ENCODE peak calls at places on chromosomes 6 and 20, in six cellular contexts. One of them, this sample, is unnamed.

GRCh38 chr6:144439016-144439415 is 153.9 kb downstream of the UTRN start:
- DNase-seq in DND-41: no peak
- DNase-seq in IMR-90: no peak
- DNase-seq in Karpas-422: no peak
- DNase-seq in SK-N-SH: no peak
- DNase-seq in GM23338: no peak
- DNase-seq in this sample: no peak

GRCh38 chr6:155832596-155832995 is 377.0 kb upstream of the NOX3 start:
- DNase-seq in SK-N-SH: no peak
- DNase-seq in DND-41: no peak
- DNase-seq in Karpas-422: no peak
- DNase-seq in GM23338: peak; percentile 17
- DNase-seq in IMR-90: peak; percentile 90
- DNase-seq in this sample: no peak

GRCh38 chr6:165308926-165309731 is at the start of gene C6orf118:
- DNase-seq in IMR-90: peak; percentile 59
- DNase-seq in GM23338: peak; percentile 93
- DNase-seq in SK-N-SH: peak; percentile 84
- DNase-seq in Karpas-422: no peak
- DNase-seq in DND-41: peak; percentile 82
- DNase-seq in this sample: no peak

GRCh38 chr6:134146268-134147032 is 94.0 kb upstream of the SLC2A12 start:
- DNase-seq in SK-N-SH: no peak
- DNase-seq in DND-41: no peak
- DNase-seq in Karpas-422: no peak
- DNase-seq in IMR-90: no peak
- DNase-seq in GM23338: no peak
- DNase-seq in this sample: no peak

GRCh38 chr20:39993737-39994136 is 695.3 kb downstream of the MAFB start:
- DNase-seq in Karpas-422: no peak
- DNase-seq in IMR-90: no peak
- DNase-seq in SK-N-SH: no peak
- DNase-seq in DND-41: no peak
- DNase-seq in GM23338: no peak
- DNase-seq in this sample: no peak

GRCh38 chr20:24964518-24964838 is 15.4 kb downstream of the CST7 start:
- DNase-seq in DND-41: no peak
- DNase-seq in SK-N-SH: no peak
- DNase-seq in GM23338: no peak
- DNase-seq in IMR-90: no peak
- DNase-seq in Karpas-422: no peak
- DNase-seq in this sample: no peak

GRCh38 chr20:60071965-60072364 is 113.7 kb downstream of the CDH26 start:
- DNase-seq in Karpas-422: no peak
- DNase-seq in IMR-90: peak; percentile 9
- DNase-seq in DND-41: no peak
- DNase-seq in SK-N-SH: no peak
- DNase-seq in GM23338: no peak
- DNase-seq in this sample: no peak

GRCh38 chr20:49909499-49910339 is 5.6 kb downstream of the SPATA2 start:
- DNase-seq in SK-N-SH: no peak
- DNase-seq in DND-41: no peak
- DNase-seq in IMR-90: no peak
- DNase-seq in GM23338: peak; percentile 59
- DNase-seq in Karpas-422: peak; percentile 51
- DNase-seq in this sample: no peak

GRCh38 chr20:62370115-62370806 is 3.1 kb upstream of the LAMA5 start:
- DNase-seq in DND-41: no peak
- DNase-seq in GM23338: no peak
- DNase-seq in IMR-90: peak; percentile 79
- DNase-seq in SK-N-SH: no peak
- DNase-seq in Karpas-422: no peak
- DNase-seq in this sample: no peak

GRCh38 chr6:10837997-10838793 is at the start of gene MAK:
- DNase-seq in Karpas-422: peak; percentile 95
- DNase-seq in GM23338: peak; percentile 96
- DNase-seq in IMR-90: peak; percentile 67
- DNase-seq in DND-41: peak; percentile 74
- DNase-seq in SK-N-SH: peak; percentile 97
- DNase-seq in this sample: peak; percentile 91

GRCh38 chr20:35611482-35611881 is 4.1 kb upstream of the SPAG4 start:
- DNase-seq in IMR-90: no peak
- DNase-seq in DND-41: no peak
- DNase-seq in Karpas-422: no peak
- DNase-seq in GM23338: no peak
- DNase-seq in SK-N-SH: no peak
- DNase-seq in this sample: peak; percentile 97

GRCh38 chr20:24337074-24337473 is 132.4 kb upstream of the SYNDIG1 start:
- DNase-seq in GM23338: no peak
- DNase-seq in SK-N-SH: no peak
- DNase-seq in DND-41: peak; percentile 53
- DNase-seq in Karpas-422: no peak
- DNase-seq in IMR-90: peak; percentile 35
- DNase-seq in this sample: no peak

GRCh38 chr6:3996349-3996748 is 82.6 kb downstream of the FAM217A start:
- DNase-seq in DND-41: no peak
- DNase-seq in GM23338: no peak
- DNase-seq in Karpas-422: no peak
- DNase-seq in IMR-90: no peak
- DNase-seq in SK-N-SH: no peak
- DNase-seq in this sample: no peak

GRCh38 chr6:168216139-168216538 is 103.4 kb downstream of the DACT2 start:
- DNase-seq in GM23338: peak; percentile 78
- DNase-seq in IMR-90: no peak
- DNase-seq in SK-N-SH: no peak
- DNase-seq in Karpas-422: no peak
- DNase-seq in DND-41: no peak
- DNase-seq in this sample: no peak

GRCh38 chr20:31822421-31823330 is 3.5 kb downstream of the MYLK2 start:
- DNase-seq in Karpas-422: peak; percentile 84
- DNase-seq in IMR-90: peak; percentile 46
- DNase-seq in SK-N-SH: peak; percentile 94
- DNase-seq in GM23338: peak; percentile 98
- DNase-seq in DND-41: peak; percentile 73
- DNase-seq in this sample: peak; percentile 51

GRCh38 chr6:163814494-163815364 is 400.2 kb downstream of the QKI start:
- DNase-seq in DND-41: no peak
- DNase-seq in GM23338: no peak
- DNase-seq in SK-N-SH: no peak
- DNase-seq in Karpas-422: no peak
- DNase-seq in IMR-90: peak; percentile 88
- DNase-seq in this sample: no peak

GRCh38 chr6:301929-302705 is 9.8 kb downstream of the DUSP22 start:
- DNase-seq in DND-41: no peak
- DNase-seq in GM23338: no peak
- DNase-seq in IMR-90: no peak
- DNase-seq in Karpas-422: no peak
- DNase-seq in SK-N-SH: no peak
- DNase-seq in this sample: no peak

GRCh38 chr6:136548582-136549330 is 1.5 kb downstream of the MAP7 start:
- DNase-seq in DND-41: no peak
- DNase-seq in Karpas-422: no peak
- DNase-seq in SK-N-SH: no peak
- DNase-seq in IMR-90: no peak
- DNase-seq in GM23338: no peak
- DNase-seq in this sample: no peak

GRCh38 chr6:3322366-3322890 is 63.7 kb downstream of the PSMG4 start:
- DNase-seq in DND-41: no peak
- DNase-seq in Karpas-422: no peak
- DNase-seq in IMR-90: no peak
- DNase-seq in GM23338: no peak
- DNase-seq in SK-N-SH: no peak
- DNase-seq in this sample: no peak

GRCh38 chr6:36062247-36062646 is 34.6 kb downstream of the MAPK14 start:
- DNase-seq in GM23338: no peak
- DNase-seq in IMR-90: no peak
- DNase-seq in Karpas-422: no peak
- DNase-seq in DND-41: no peak
- DNase-seq in SK-N-SH: no peak
- DNase-seq in this sample: no peak
- H4K20me1 ChIP-seq in GM23338: peaks cover 10% of the 10 kb centered on the region
- H4K20me1 ChIP-seq in IMR-90: peaks cover 46% of the 10 kb centered on the region
- H4K20me1 ChIP-seq in Karpas-422: no peaks in the 10 kb centered on the region
- H4K20me1 ChIP-seq in DND-41: peaks cover 18% of the 10 kb centered on the region
- H4K20me1 ChIP-seq in SK-N-SH: peaks cover 36% of the 10 kb centered on the region
- H4K20me1 ChIP-seq in this sample: peaks cover under 1% of the 10 kb centered on the region

GRCh38 chr20:440636-441035 is 21.7 kb downstream of the TBC1D20 start:
- DNase-seq in IMR-90: peak; percentile 31
- DNase-seq in SK-N-SH: no peak
- DNase-seq in DND-41: no peak
- DNase-seq in Karpas-422: no peak
- DNase-seq in GM23338: no peak
- DNase-seq in this sample: no peak
- H4K20me1 ChIP-seq in IMR-90: peaks cover 20% of the 10 kb centered on the region
- H4K20me1 ChIP-seq in SK-N-SH: peaks cover 6% of the 10 kb centered on the region
- H4K20me1 ChIP-seq in DND-41: peaks cover 40% of the 10 kb centered on the region
- H4K20me1 ChIP-seq in Karpas-422: no peaks in the 10 kb centered on the region
- H4K20me1 ChIP-seq in GM23338: peaks cover 26% of the 10 kb centered on the region
- H4K20me1 ChIP-seq in this sample: no peaks in the 10 kb centered on the region

GRCh38 chr6:15401769-15402250 is 155.9 kb downstream of the JARID2 start:
- DNase-seq in SK-N-SH: no peak
- DNase-seq in DND-41: no peak
- DNase-seq in Karpas-422: no peak
- DNase-seq in GM23338: no peak
- DNase-seq in IMR-90: no peak
- DNase-seq in this sample: no peak

GRCh38 chr6:15401120-15401519 is 155.3 kb downstream of the JARID2 start:
- DNase-seq in IMR-90: no peak
- DNase-seq in Karpas-422: no peak
- DNase-seq in DND-41: no peak
- DNase-seq in GM23338: no peak
- DNase-seq in SK-N-SH: no peak
- DNase-seq in this sample: no peak

GRCh38 chr6:15402401-15403045 is 156.7 kb downstream of the JARID2 start:
- DNase-seq in DND-41: no peak
- DNase-seq in Karpas-422: no peak
- DNase-seq in GM23338: no peak
- DNase-seq in SK-N-SH: no peak
- DNase-seq in IMR-90: peak; percentile 9
- DNase-seq in this sample: no peak

GRCh38 chr6:15404700-15404980 is 158.8 kb downstream of the JARID2 start:
- DNase-seq in DND-41: no peak
- DNase-seq in GM23338: no peak
- DNase-seq in Karpas-422: no peak
- DNase-seq in SK-N-SH: no peak
- DNase-seq in IMR-90: no peak
- DNase-seq in this sample: no peak

DNA sequence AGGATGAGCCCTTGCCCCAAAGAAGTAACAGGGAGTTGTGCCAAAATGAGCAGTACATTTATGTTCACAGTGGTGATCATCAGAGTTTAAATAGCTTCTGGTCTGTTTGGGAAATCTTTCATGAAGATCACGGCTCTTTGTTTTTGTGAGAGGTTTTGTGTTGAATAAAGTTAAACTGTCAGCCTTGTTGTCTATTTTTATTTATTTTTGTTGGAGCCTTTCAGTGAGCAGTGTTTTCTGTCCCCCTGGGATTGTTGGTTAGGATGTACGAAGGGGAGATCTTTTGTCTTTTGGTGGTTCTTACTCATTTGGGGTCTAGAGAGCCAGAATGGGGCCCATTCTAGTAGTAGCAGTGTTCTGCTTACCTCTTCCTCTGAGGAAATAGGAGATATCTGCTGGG is 157.2 kb downstream of the JARID2 start:
- DNase-seq in IMR-90: no peak
- DNase-seq in Karpas-422: no peak
- DNase-seq in SK-N-SH: no peak
- DNase-seq in GM23338: no peak
- DNase-seq in DND-41: no peak
- DNase-seq in this sample: no peak
- H4K20me1 ChIP-seq in IMR-90: peaks cover 99% of the 10 kb centered on the region
- H4K20me1 ChIP-seq in Karpas-422: peaks cover 68% of the 10 kb centered on the region
- H4K20me1 ChIP-seq in SK-N-SH: peaks cover 5% of the 10 kb centered on the region
- H4K20me1 ChIP-seq in GM23338: peaks cover 98% of the 10 kb centered on the region
- H4K20me1 ChIP-seq in DND-41: peaks cover 11% of the 10 kb centered on the region
- H4K20me1 ChIP-seq in this sample: peaks cover 8% of the 10 kb centered on the region

GRCh38 chr6:12973302-12973865 is 256.8 kb downstream of the PHACTR1 start:
- DNase-seq in IMR-90: no peak
- DNase-seq in DND-41: no peak
- DNase-seq in SK-N-SH: peak; percentile 49
- DNase-seq in GM23338: no peak
- DNase-seq in Karpas-422: no peak
- DNase-seq in this sample: no peak

GRCh38 chr6:12968839-12969558 is 252.4 kb downstream of the PHACTR1 start:
- DNase-seq in GM23338: no peak
- DNase-seq in Karpas-422: no peak
- DNase-seq in SK-N-SH: no peak
- DNase-seq in DND-41: no peak
- DNase-seq in IMR-90: no peak
- DNase-seq in this sample: no peak

GRCh38 chr6:12968290-12968689 is 251.7 kb downstream of the PHACTR1 start:
- DNase-seq in IMR-90: no peak
- DNase-seq in DND-41: no peak
- DNase-seq in SK-N-SH: no peak
- DNase-seq in GM23338: no peak
- DNase-seq in Karpas-422: no peak
- DNase-seq in this sample: no peak

GRCh38 chr6:12967686-12968085 is 251.1 kb downstream of the PHACTR1 start:
- DNase-seq in IMR-90: no peak
- DNase-seq in SK-N-SH: peak; percentile 41
- DNase-seq in GM23338: no peak
- DNase-seq in DND-41: no peak
- DNase-seq in Karpas-422: no peak
- DNase-seq in this sample: no peak

DNA sequence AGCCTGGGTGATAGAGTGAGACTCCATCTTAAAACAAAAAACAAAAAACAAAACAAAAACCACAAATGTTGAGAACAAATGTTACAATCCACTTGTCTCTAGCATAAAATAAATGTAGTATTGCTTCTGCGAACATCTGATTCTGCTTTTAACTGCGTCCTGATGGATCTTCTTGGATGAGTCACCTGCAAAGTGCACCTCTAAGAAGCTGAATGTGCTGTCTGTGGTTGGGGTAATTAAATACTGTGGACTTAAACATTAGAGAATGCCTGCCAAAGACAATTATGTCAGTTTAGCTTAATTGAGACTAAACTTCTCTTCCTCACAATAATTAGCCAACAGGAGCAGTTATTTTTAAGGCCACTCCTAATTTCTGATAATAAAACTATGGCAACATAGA is 253.4 kb downstream of the PHACTR1 start:
- DNase-seq in GM23338: no peak
- DNase-seq in DND-41: no peak
- DNase-seq in SK-N-SH: no peak
- DNase-seq in Karpas-422: no peak
- DNase-seq in IMR-90: no peak
- DNase-seq in this sample: no peak
- H4K20me1 ChIP-seq in GM23338: no peaks in the 10 kb centered on the region
- H4K20me1 ChIP-seq in DND-41: no peaks in the 10 kb centered on the region
- H4K20me1 ChIP-seq in SK-N-SH: no peaks in the 10 kb centered on the region
- H4K20me1 ChIP-seq in Karpas-422: no peaks in the 10 kb centered on the region
- H4K20me1 ChIP-seq in IMR-90: no peaks in the 10 kb centered on the region
- H4K20me1 ChIP-seq in this sample: no peaks in the 10 kb centered on the region

DNA sequence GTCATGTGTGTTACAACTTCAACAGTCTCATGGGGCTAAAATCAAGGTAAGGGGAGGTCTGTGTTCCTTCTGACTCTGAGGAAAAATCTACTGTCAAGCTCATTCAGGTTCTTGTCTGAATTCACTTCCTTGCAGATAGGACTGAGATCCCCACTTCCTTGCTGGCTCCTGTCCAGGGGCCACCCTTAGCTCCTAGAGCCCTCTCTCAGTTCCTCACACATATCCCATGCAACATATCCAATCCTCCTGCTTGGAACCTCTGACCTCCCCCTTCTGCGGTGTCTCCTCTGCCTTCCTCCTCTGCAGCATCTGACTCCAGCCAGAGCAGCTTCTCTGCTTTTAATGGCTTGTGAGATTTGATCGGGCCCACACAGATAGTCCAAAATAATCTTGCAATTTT is 27.1 kb upstream of the MICB start:
- DNase-seq in IMR-90: no peak
- DNase-seq in Karpas-422: no peak
- DNase-seq in DND-41: no peak
- DNase-seq in GM23338: no peak
- DNase-seq in SK-N-SH: no peak
- DNase-seq in this sample: no peak
- H4K20me1 ChIP-seq in IMR-90: no peaks in the 10 kb centered on the region
- H4K20me1 ChIP-seq in Karpas-422: no peaks in the 10 kb centered on the region
- H4K20me1 ChIP-seq in DND-41: peaks cover 4% of the 10 kb centered on the region
- H4K20me1 ChIP-seq in GM23338: no peaks in the 10 kb centered on the region
- H4K20me1 ChIP-seq in SK-N-SH: no peaks in the 10 kb centered on the region
- H4K20me1 ChIP-seq in this sample: no peaks in the 10 kb centered on the region

This sample was measured in MM.1S.